ENCODE peak calls at places on chromosomes 5 and 9, in nine cellular contexts. L, A, D, U, H, R, F, E and J are unnamed samples.

GRCh38 chr9:108439967-108440366 is 415.8 kb downstream of the ACTL7B start:
- DNase-seq in E (no peak), U (no peak), L (no peak), D (peak; percentile 9), F (peak; percentile 86), A (no peak), R (no peak), H (peak; percentile 57), J (peak; percentile 62)

GRCh38 chr5:96014395-96014794 is 52.7 kb upstream of the ELL2 start:
- DNase-seq in U (no peak), D (no peak), F (no peak), H (no peak), L (no peak), R (no peak), A (no peak), E (no peak), J (no peak)

GRCh38 chr5:1743769-1744085 is 55.9 kb downstream of the MRPL36 start:
- DNase-seq in D (no peak), R (peak; percentile 31), A (no peak), L (no peak), H (no peak), F (no peak), U (peak; percentile 3), E (no peak), J (no peak)

GRCh38 chr5:126865299-126865698 is 88.4 kb downstream of the LMNB1 start:
- DNase-seq in H (peak; percentile 82), U (no peak), D (peak; percentile 48), R (no peak), F (peak; percentile 92), A (no peak), L (no peak), E (peak; percentile 36), J (peak; percentile 68)

GRCh38 chr9:128416432-128417019 is 4.1 kb upstream of the CERCAM start:
- DNase-seq in F (no peak), D (no peak), A (no peak), E (no peak), U (no peak), R (no peak), L (no peak), H (no peak), J (no peak)

GRCh38 chr5:156534906-156535305 is 207.9 kb downstream of the SGCD start:
- DNase-seq in F (peak; percentile 17), A (no peak), R (no peak), U (no peak), D (no peak), L (no peak), H (no peak), E (peak; percentile 40), J (peak; percentile 6)

GRCh38 chr5:8410618-8411017 is 541.7 kb downstream of the MTRR start:
- DNase-seq in D (no peak), H (no peak), E (no peak), F (no peak), L (no peak), A (no peak), R (no peak), U (no peak), J (no peak)

GRCh38 chr5:87876616-87877015 is 392.0 kb downstream of the TMEM161B start:
- DNase-seq in U (no peak), E (no peak), R (no peak), D (no peak), A (no peak), L (no peak), F (no peak), H (no peak), J (no peak)

GRCh38 chr5:172721455-172722308 is 49.3 kb downstream of the DUSP1 start:
- DNase-seq in U (no peak), L (no peak), D (peak; percentile 95), R (no peak), A (no peak), F (peak; percentile 83), H (peak; percentile 41), E (peak; percentile 76), J (peak; percentile 70)

GRCh38 chr5:139637438-139638089 is 10.6 kb upstream of the CXXC5 start:
- DNase-seq in U (peak; percentile 50), L (peak; percentile 78), D (peak; percentile 82), E (peak; percentile 42), A (peak; percentile 80), H (peak; percentile 82), R (peak; percentile 93), F (peak; percentile 82), J (peak; percentile 72)

GRCh38 chr5:105392122-105392709 is 1829.6 kb upstream of the NUDT12 start:
- DNase-seq in U (peak; percentile 17), D (no peak), E (no peak), R (peak; percentile 66), L (no peak), H (no peak), A (no peak), F (no peak), J (no peak)

GRCh38 chr9:123302348-123303214 is 34.2 kb upstream of the STRBP start:
- DNase-seq in A (no peak), H (no peak), L (peak; percentile 66), D (peak; percentile 52), U (peak; percentile 36), F (no peak), R (no peak), E (no peak), J (peak; percentile 8)

GRCh38 chr5:135191084-135191826 is 157.2 kb upstream of the PITX1 start:
- DNase-seq in D (peak; percentile 83), F (peak; percentile 57), L (peak; percentile 87), U (peak; percentile 84), H (peak; percentile 69), R (peak; percentile 92), A (peak; percentile 77), E (peak; percentile 43), J (peak; percentile 69)

GRCh38 chr9:96450613-96451544 is 910 bp downstream of the HABP4 start:
- DNase-seq in U (peak; percentile 57), D (peak; percentile 35), F (peak; percentile 34), R (peak; percentile 84), H (peak; percentile 50), A (peak; percentile 14), E (no peak), L (peak; percentile 72), J (peak; percentile 33)

GRCh38 chr5:5782402-5782801 is 359.9 kb downstream of the ICE1 start:
- DNase-seq in R (no peak), E (no peak), U (no peak), H (no peak), F (no peak), D (no peak), L (no peak), A (no peak), J (no peak)

GRCh38 chr5:103041071-103041676 is 78.8 kb downstream of the GIN1 start:
- DNase-seq in F (peak; percentile 80), U (no peak), H (peak; percentile 65), L (no peak), D (peak; percentile 77), A (no peak), R (no peak), E (peak; percentile 62), J (peak; percentile 78)

GRCh38 chr5:141513627-141514329 is 24.9 kb downstream of the PCDHGC5 start:
- DNase-seq in D (peak; percentile 69), F (peak; percentile 89), E (peak; percentile 71), U (peak; percentile 43), R (peak; percentile 87), L (peak; percentile 79), H (peak; percentile 92), A (no peak), J (peak; percentile 92)

GRCh38 chr5:116622375-116623075 is 47.9 kb upstream of the SEMA6A start:
- DNase-seq in H (no peak), F (no peak), D (no peak), E (no peak), L (no peak), A (no peak), U (no peak), R (no peak), J (no peak)

GRCh38 chr5:170656346-170656745 is 127.2 kb upstream of the GABRP start:
- DNase-seq in A (no peak), U (no peak), E (no peak), L (no peak), D (no peak), R (no peak), F (no peak), H (no peak), J (no peak)

GRCh38 chr5:2020730-2021129 is 138.0 kb upstream of the IRX4 start:
- DNase-seq in E (no peak), H (no peak), R (no peak), F (no peak), D (no peak), L (no peak), A (no peak), U (no peak), J (no peak)

GRCh38 chr9:120377268-120378150 is 202.5 kb downstream of the CDK5RAP2 start:
- DNase-seq in D (no peak), U (no peak), H (no peak), L (no peak), R (no peak), A (no peak), E (no peak), F (no peak), J (peak; percentile 46)

GRCh38 chr9:93950619-93951601 is 4.2 kb downstream of the BARX1 start:
- DNase-seq in R (no peak), A (no peak), F (peak; percentile 9), E (no peak), D (no peak), U (peak; percentile 48), L (peak; percentile 65), H (no peak), J (peak; percentile 28)

GRCh38 chr5:111781200-111781599 is 24.2 kb upstream of the NREP start:
- DNase-seq in D (no peak), A (no peak), F (no peak), E (no peak), H (peak; percentile 71), U (no peak), L (no peak), R (no peak), J (peak; percentile 71)

GRCh38 chr9:106961623-106962022 is 98.7 kb downstream of the ZNF462 start:
- DNase-seq in A (no peak), R (no peak), E (no peak), U (no peak), D (peak; percentile 9), L (no peak), F (peak; percentile 19), H (peak; percentile 22), J (peak; percentile 77)

GRCh38 chr5:154058055-154059038 is 19.6 kb downstream of the MFAP3 start:
- DNase-seq in R (no peak), E (no peak), A (no peak), H (peak; percentile 23), L (no peak), D (peak; percentile 33), F (peak; percentile 62), U (no peak), J (peak; percentile 49)

GRCh38 chr9:92563701-92564100 is 27.9 kb upstream of the ECM2 start:
- DNase-seq in D (peak; percentile 2), H (peak; percentile 14), U (no peak), R (no peak), E (no peak), A (no peak), F (peak; percentile 5), L (no peak), J (no peak)